ENCODE peak calls at places on chromosomes 3 and 15, in four cellular contexts. E, M, P and L are unnamed samples.

GRCh38 chr3:183131735-183132134 is 30.8 kb downstream of the LAMP3 start:
- DNase-seq in P (no peak), E (no peak), M (no peak), L (no peak)

GRCh38 chr3:104956620-104957345 is 409.9 kb upstream of the ALCAM start:
- DNase-seq in M (peak; percentile 39), P (no peak), E (no peak), L (no peak)

GRCh38 chr3:12629560-12629959 is 34.4 kb downstream of the RAF1 start:
- DNase-seq in P (no peak), E (peak; percentile 71), M (no peak), L (peak; percentile 9)

GRCh38 chr15:62809106-62809967 is 233.2 kb upstream of the TPM1 start:
- DNase-seq in M (no peak), P (no peak), E (peak; percentile 66), L (peak; percentile 50)

GRCh38 chr15:43930079-43930478 is 103.3 kb downstream of the WDR76 start:
- DNase-seq in M (no peak), P (no peak), E (no peak), L (no peak)

GRCh38 chr15:35669457-35670045 is 123.6 kb upstream of the DPH6 start:
- DNase-seq in E (no peak), P (no peak), M (no peak), L (no peak)

GRCh38 chr15:84888639-84889038 is 4.2 kb downstream of the SLC28A1 start:
- DNase-seq in M (no peak), E (no peak), P (no peak), L (no peak)

GRCh38 chr3:42814914-42815507 is 5.8 kb downstream of the ACKR2 start:
- DNase-seq in M (no peak), E (no peak), P (no peak), L (peak; percentile 24)

GRCh38 chr15:62964251-62964650 is 78.3 kb upstream of the TPM1 start:
- DNase-seq in E (no peak), P (no peak), M (no peak), L (no peak)

GRCh38 chr3:191774485-191774884 is 313.5 kb downstream of the PYDC2 start:
- DNase-seq in P (no peak), E (no peak), M (no peak), L (no peak)

GRCh38 chr3:153348457-153349137 is 186.6 kb downstream of the RAP2B start:
- DNase-seq in E (no peak), M (no peak), P (no peak), L (no peak)

GRCh38 chr15:40420793-40421192 is 15.2 kb downstream of the IVD start:
- DNase-seq in M (no peak), P (no peak), E (no peak), L (no peak)

GRCh38 chr3:125110016-125110875 is 54.4 kb upstream of the HEG1 start:
- DNase-seq in P (no peak), M (no peak), E (no peak), L (no peak)

GRCh38 chr3:44680921-44681455 is 31.5 kb upstream of the ZNF502 start:
- DNase-seq in E (no peak), M (no peak), P (no peak), L (no peak)

GRCh38 chr15:50865515-50866370 is 42.7 kb upstream of the AP4E1 start:
- DNase-seq in P (no peak), E (no peak), M (no peak), L (no peak)

GRCh38 chr3:60674870-60675269 is 576.4 kb downstream of the FHIT start:
- DNase-seq in M (no peak), E (no peak), P (no peak), L (no peak)

GRCh38 chr3:177131927-177132636 is 65.2 kb downstream of the TBL1XR1 start:
- DNase-seq in E (no peak), M (no peak), P (no peak), L (no peak)

GRCh38 chr3:110314512-110315114 is 757.0 kb upstream of the NECTIN3 start:
- DNase-seq in P (no peak), M (peak; percentile 72), E (peak; percentile 37), L (peak; percentile 55)

GRCh38 chr3:65583203-65583602 is 455.5 kb downstream of the MAGI1 start:
- DNase-seq in M (no peak), E (no peak), P (no peak), L (no peak)

GRCh38 chr3:124565013-124565412 is 165.2 kb upstream of the UMPS start:
- DNase-seq in M (peak; percentile 57), P (peak; percentile 50), E (peak; percentile 84), L (peak; percentile 80)

GRCh38 chr15:78623786-78624497 is 3.1 kb upstream of the CHRNA3 start:
- DNase-seq in P (no peak), E (no peak), M (no peak), L (no peak)
- H3K27me3 ChIP-seq in P (no peaks in the 10 kb centered on the region), E (peaks cover 69% of the 10 kb centered on the region), M (peaks cover 14% of the 10 kb centered on the region), L (no peaks in the 10 kb centered on the region)

GRCh38 chr3:86985427-86985826 is 5.5 kb downstream of the VGLL3 start:
- DNase-seq in P (no peak), M (no peak), E (no peak), L (no peak)
- H3K4me3 ChIP-seq in P (peak overlapping the region; percentile 71), M (no peak overlapping the region), E (no peak overlapping the region), L (no peak overlapping the region)

DNA sequence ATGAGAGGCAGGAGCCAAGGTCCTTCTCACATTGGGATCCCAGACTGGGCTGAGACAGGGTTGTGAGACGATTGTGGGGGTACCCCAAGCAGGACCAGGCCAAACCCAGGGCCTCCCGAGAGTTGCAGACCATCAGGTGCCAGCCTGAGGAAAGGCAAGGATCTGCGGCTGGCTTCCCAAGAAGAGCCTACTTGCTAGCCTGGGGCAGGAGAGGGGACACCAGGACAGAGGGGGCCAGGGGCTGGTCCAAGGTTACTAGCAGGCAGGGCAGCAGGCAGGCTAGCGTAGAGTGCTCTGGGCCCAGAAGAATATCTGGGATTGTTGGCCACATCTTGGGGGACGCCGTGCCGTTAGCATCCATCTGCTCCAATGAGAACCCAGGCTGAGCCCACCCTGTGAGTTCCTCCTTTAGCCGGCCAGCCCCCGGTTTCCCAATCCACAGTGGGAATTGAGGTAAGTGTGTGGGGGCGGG is 546 bp downstream of the CISH start:
- DNase-seq in M (no peak), P (no peak), E (peak; percentile 41), L (no peak)
- H3K4me1 ChIP-seq in M (peaks cover 63% of the 10 kb centered on the region), P (peaks cover 58% of the 10 kb centered on the region), E (peaks cover 38% of the 10 kb centered on the region), L (peaks cover 6% of the 10 kb centered on the region)

DNA sequence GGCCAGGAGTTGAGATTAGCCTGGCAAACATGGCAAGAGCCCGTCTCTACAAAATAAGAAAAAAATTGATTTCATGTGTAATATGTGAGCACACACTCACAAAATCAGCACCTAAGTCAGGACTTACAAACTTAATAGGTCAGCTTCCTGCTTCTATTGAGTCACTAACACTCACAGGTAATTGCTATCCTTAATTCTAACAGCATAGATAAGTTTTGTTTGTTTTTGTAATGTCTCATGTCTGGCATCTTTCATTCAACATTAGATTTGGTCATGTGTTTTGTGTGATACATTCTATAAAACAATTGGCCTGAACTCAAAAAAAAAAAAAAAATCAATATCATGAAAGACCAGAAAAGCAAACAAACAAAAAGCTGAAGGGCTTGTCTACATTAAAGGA is 564.6 kb downstream of the AGBL1 start:
- DNase-seq in M (no peak), P (no peak), E (no peak), L (no peak)
- H3K27me3 ChIP-seq in M (no peaks in the 10 kb centered on the region), P (no peaks in the 10 kb centered on the region), E (no peaks in the 10 kb centered on the region), L (no peaks in the 10 kb centered on the region)

DNA sequence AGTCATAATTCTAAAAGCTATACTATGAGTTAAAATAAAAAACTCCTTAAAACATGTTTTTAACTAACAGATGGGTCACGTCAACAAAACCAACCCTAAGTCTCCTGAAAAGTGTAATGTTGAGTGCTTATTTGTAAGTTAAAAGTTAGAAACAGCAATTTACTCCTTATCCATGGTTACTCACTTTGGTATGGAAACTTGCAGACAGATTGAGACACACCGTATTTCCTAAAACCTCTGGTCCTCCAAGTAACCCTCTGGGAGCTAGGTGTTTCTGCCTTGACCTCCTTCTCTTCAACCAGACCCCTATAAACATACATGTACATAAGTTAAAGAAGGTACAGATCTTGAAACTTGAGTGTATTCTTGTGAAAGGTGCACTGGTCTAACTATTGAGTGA is 3.1 kb downstream of the COL8A1 start:
- DNase-seq in M (no peak), P (no peak), E (no peak), L (no peak)
- H3K4me3 ChIP-seq in M (no peak overlapping the region), P (no peak overlapping the region), E (no peak overlapping the region), L (no peak overlapping the region)

GRCh38 chr3:52233968-52234367 is 5.0 kb downstream of the TWF2 start:
- DNase-seq in E (no peak), M (peak; percentile 40), P (peak; percentile 33), L (no peak)
- H3K4me1 ChIP-seq in E (peaks cover 34% of the 10 kb centered on the region), M (peaks cover 66% of the 10 kb centered on the region), P (peaks cover 53% of the 10 kb centered on the region), L (no peaks in the 10 kb centered on the region)

DNA sequence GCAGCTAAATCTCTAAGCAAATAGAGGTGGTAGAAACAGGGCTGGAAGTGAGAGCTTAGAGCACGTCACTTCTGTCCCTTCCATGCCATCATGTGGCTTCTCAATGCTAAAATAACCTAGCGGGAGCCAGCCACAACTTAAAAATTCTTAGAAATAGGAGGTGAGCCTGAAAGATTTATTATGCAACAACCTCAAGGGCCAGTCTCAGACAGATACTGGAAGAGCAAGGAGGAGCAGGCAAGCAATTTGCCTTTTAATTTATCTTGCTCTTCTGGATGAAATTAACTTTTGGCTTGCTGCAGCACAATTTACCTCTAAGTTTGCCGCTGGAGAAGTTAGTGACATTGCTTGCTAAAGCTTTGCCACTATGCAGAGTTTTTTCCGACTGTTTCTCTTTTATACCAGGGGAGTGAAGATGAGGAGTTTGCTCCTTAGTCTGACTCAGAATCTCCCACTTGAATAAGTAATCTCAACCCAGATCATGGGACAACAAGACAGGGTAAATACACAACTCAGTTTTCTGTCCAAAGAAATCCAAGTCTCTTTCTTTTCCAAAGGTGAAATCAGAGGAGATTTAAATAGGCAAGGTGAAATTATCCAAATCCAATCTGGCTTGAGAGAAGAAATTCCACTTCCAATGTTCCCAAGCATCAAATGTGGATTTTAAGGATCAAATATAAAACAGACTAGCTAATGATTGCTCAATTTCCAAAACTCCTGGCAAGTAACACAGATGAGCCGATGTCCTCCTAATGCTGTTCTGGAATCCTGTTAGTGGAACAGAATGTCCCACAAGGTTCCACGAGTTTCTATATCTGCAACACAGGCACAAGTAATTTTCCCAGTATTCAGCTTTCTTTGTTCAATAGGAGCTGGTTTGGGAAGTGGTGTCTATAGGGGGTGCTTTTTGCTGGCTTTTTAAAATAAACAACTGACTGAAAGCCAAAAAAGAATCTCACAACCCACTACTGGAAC is 329.4 kb upstream of the RORA start:
- DNase-seq in M (no peak), E (no peak), P (no peak), L (no peak)
- H3K27me3 ChIP-seq in M (no peaks in the 10 kb centered on the region), E (no peaks in the 10 kb centered on the region), P (no peaks in the 10 kb centered on the region), L (no peaks in the 10 kb centered on the region)

GRCh38 chr15:90418627-90419026 is 30.6 kb downstream of the IQGAP1 start:
- DNase-seq in M (no peak), E (no peak), P (no peak), L (no peak)

GRCh38 chr15:90420488-90420850 is 32.4 kb downstream of the IQGAP1 start:
- DNase-seq in E (no peak), P (no peak), M (no peak), L (no peak)

GRCh38 chr15:90419202-90419601 is 31.2 kb downstream of the IQGAP1 start:
- DNase-seq in E (no peak), M (no peak), P (no peak), L (no peak)

GRCh38 chr15:90421527-90421926 is 33.5 kb downstream of the IQGAP1 start:
- DNase-seq in M (no peak), P (no peak), E (no peak), L (no peak)

GRCh38 chr15:90419738-90420487 is 31.9 kb downstream of the IQGAP1 start:
- DNase-seq in E (no peak), M (no peak), P (no peak), L (no peak)
- H3K4me3 ChIP-seq in E (peak overlapping the region; percentile 21), M (no peak overlapping the region), P (peak overlapping the region; percentile 37), L (no peak overlapping the region)